ENCODE peak calls at places on chromosomes 5 and 9, in five cellular contexts. Y, T, K, W and I are unnamed samples.

GRCh38 chr5:78483809-78484521 is 123.5 kb downstream of the SCAMP1 start:
- DNase-seq in W (no peak), T (no peak), K (peak; percentile 77), Y (no peak), I (peak; percentile 51)

GRCh38 chr5:19940192-19940591 is 47.8 kb downstream of the CDH18 start:
- DNase-seq in T (no peak), Y (no peak), W (no peak), K (no peak), I (no peak)

GRCh38 chr9:14529047-14529446 is 164.2 kb downstream of the ZDHHC21 start:
- DNase-seq in T (no peak), K (no peak), W (no peak), Y (no peak), I (peak; percentile 18)

GRCh38 chr9:129202613-129203555 is 24.8 kb upstream of the IER5L start:
- DNase-seq in T (no peak), Y (peak; percentile 77), W (peak; percentile 47), K (peak; percentile 63), I (peak; percentile 78)

GRCh38 chr9:136189394-136190236 is 15.3 kb downstream of the LHX3 start:
- DNase-seq in K (no peak), Y (no peak), T (no peak), W (no peak), I (no peak)

GRCh38 chr9:128863647-128864046 is 18.1 kb downstream of the KYAT1 start:
- DNase-seq in W (peak; percentile 84), K (peak; percentile 36), T (peak; percentile 87), Y (peak; percentile 65), I (peak; percentile 62)

GRCh38 chr5:59793000-59793399 is 100.5 kb downstream of the PDE4D start:
- DNase-seq in W (peak; percentile 82), Y (no peak), T (no peak), K (peak; percentile 71), I (peak; percentile 82)

GRCh38 chr9:76512826-76513225 is 53.8 kb downstream of the GCNT1 start:
- DNase-seq in T (no peak), Y (no peak), K (peak; percentile 71), W (no peak), I (peak; percentile 71)

GRCh38 chr5:150141544-150142188 is 14.0 kb downstream of the PDGFRB start:
- DNase-seq in K (peak; percentile 93), W (peak; percentile 91), Y (peak; percentile 67), T (no peak), I (peak; percentile 87)

GRCh38 chr5:1505506-1506241 is 18.1 kb downstream of the LPCAT1 start:
- DNase-seq in T (no peak), W (no peak), K (no peak), Y (no peak), I (no peak)

GRCh38 chr5:91160751-91161285 is 222.3 kb downstream of the ARRDC3 start:
- DNase-seq in Y (no peak), K (peak; percentile 67), T (no peak), W (peak; percentile 27), I (peak; percentile 35)

GRCh38 chr9:98890256-98890655 is 53.5 kb upstream of the COL15A1 start:
- DNase-seq in Y (no peak), K (no peak), W (no peak), T (no peak), I (no peak)

GRCh38 chr5:1959911-1960581 is 77.3 kb upstream of the IRX4 start:
- DNase-seq in Y (no peak), T (no peak), W (no peak), K (no peak), I (no peak)

GRCh38 chr9:77456829-77457437 is 191.2 kb downstream of the GNA14 start:
- DNase-seq in Y (peak; percentile 84), W (peak; percentile 88), T (peak; percentile 79), K (peak; percentile 91), I (peak; percentile 90)

GRCh38 chr5:65103674-65104035 is 334.9 kb downstream of the CWC27 start:
- DNase-seq in K (no peak), T (no peak), Y (no peak), W (no peak), I (no peak)

GRCh38 chr5:50667079-50667652 is 729 bp downstream of the PARP8 start:
- DNase-seq in K (peak; percentile 41), T (no peak), Y (peak; percentile 65), W (peak; percentile 48), I (peak; percentile 81)

GRCh38 chr9:135508211-135508820 is 7.8 kb downstream of the MRPS2 start:
- DNase-seq in K (no peak), Y (no peak), T (no peak), W (no peak), I (no peak)

GRCh38 chr9:115998661-115999060 is 154.9 kb upstream of the PAPPA start:
- DNase-seq in Y (no peak), T (no peak), K (peak; percentile 37), W (no peak), I (no peak)

GRCh38 chr5:39194466-39195136 is 24.8 kb downstream of the FYB1 start:
- DNase-seq in K (peak; percentile 84), W (peak; percentile 93), Y (no peak), T (no peak), I (peak; percentile 72)

GRCh38 chr5:153744751-153745150 is 254.3 kb downstream of the GRIA1 start:
- DNase-seq in W (no peak), K (no peak), Y (no peak), T (no peak), I (no peak)

GRCh38 chr5:175027390-175027789 is 303.0 kb downstream of the MSX2 start:
- DNase-seq in T (no peak), Y (no peak), W (no peak), K (no peak), I (no peak)

GRCh38 chr9:133188006-133188842 is 20.8 kb downstream of the OBP2B start:
- DNase-seq in T (no peak), W (no peak), K (no peak), Y (peak; percentile 29), I (no peak)

DNA sequence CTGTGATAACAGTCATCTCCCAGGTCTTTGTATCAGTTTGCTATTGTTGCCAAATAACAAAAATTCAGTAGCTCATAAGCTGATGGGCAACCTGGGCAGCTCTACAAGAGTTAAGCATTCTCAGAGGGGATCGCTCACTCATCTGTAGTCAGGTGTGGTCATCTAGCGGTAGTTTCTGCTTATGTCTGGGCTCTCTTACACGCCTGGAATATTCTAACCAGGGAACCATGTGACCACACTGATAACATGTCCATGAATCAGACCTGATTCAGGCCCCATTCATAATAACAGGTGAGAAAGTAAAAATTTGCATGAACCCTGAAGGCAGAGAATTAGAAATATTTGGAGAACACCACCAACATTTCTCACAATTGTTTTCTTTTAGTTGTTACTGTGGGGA is 576.1 kb downstream of the SLCO4C1 start:
- DNase-seq in T (no peak), K (no peak), Y (no peak), W (no peak), I (no peak)
- H3K14ac ChIP-seq in T (no peak overlapping the region), K (no peak overlapping the region), Y (no peak overlapping the region), W (no peak overlapping the region), I (no peak overlapping the region)

GRCh38 chr9:35152926-35153325 is 8.9 kb upstream of the UNC13B start:
- DNase-seq in K (no peak), W (peak; percentile 70), Y (no peak), T (no peak), I (no peak)
- H3K4me3 ChIP-seq in K (no peak overlapping the region), W (no peak overlapping the region), Y (no peak overlapping the region), T (no peak overlapping the region), I (no peak overlapping the region)

GRCh38 chr5:128537999-128538248 is at the start of gene FBN2:
- DNase-seq in Y (no peak), K (no peak), W (no peak), T (no peak), I (no peak)
- H3K14ac ChIP-seq in Y (peak within 1 kb of the TSS; percentile 77), K (peak within 1 kb of the TSS; percentile 63), W (peak within 1 kb of the TSS; percentile 72), T (no peak within 1 kb of the TSS), I (peak within 1 kb of the TSS; percentile 97)

GRCh38 chr9:88476491-88477271 is 58.3 kb upstream of the NXNL2 start:
- DNase-seq in K (peak; percentile 28), W (no peak), T (no peak), Y (no peak), I (peak; percentile 47)

GRCh38 chr9:88478236-88478635 is 56.7 kb upstream of the NXNL2 start:
- DNase-seq in T (no peak), K (peak; percentile 22), Y (no peak), W (no peak), I (no peak)

GRCh38 chr9:88481933-88482332 is 53.0 kb upstream of the NXNL2 start:
- DNase-seq in W (no peak), Y (no peak), K (no peak), T (no peak), I (no peak)

DNA sequence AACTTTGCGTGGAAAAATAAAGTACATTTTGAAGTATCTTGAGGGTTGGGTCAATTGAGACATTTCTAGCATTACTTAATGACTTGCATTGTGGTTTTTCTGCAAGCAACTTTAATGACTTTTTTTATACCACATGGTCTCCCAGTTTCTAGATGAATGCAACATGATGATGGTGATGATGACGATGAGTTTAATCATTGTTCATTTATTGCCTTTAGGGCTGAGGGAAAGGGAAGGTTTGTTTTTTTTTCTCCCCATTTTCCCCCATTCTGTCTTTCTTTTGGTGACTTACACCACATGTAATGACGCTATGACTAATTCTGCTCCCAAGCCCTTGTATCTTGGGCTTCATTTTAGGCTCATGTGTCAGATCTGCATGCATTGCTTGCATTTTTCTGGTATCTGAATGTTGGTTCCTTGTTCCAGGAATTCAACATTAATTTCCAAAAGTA is 57.7 kb upstream of the NXNL2 start:
- DNase-seq in K (peak; percentile 99), Y (no peak), T (no peak), W (peak; percentile 55), I (peak; percentile 83)
- H3K4me3 ChIP-seq in K (no peak overlapping the region), Y (no peak overlapping the region), T (no peak overlapping the region), W (no peak overlapping the region), I (no peak overlapping the region)

GRCh38 chr5:94240616-94241287 is 377.7 kb downstream of the KIAA0825 start:
- DNase-seq in Y (no peak), T (no peak), W (no peak), K (peak; percentile 38), I (no peak)

GRCh38 chr5:94240064-94240463 is 378.3 kb downstream of the KIAA0825 start:
- DNase-seq in W (no peak), K (no peak), T (no peak), Y (no peak), I (no peak)

GRCh38 chr5:94245608-94246007 is 372.8 kb downstream of the KIAA0825 start:
- DNase-seq in Y (no peak), K (peak; percentile 19), W (no peak), T (no peak), I (peak; percentile 4)

GRCh38 chr5:94241288-94241651 is 377.1 kb downstream of the KIAA0825 start:
- DNase-seq in W (no peak), T (no peak), K (peak; percentile 38), Y (no peak), I (no peak)

GRCh38 chr5:94243612-94244011 is 374.8 kb downstream of the KIAA0825 start:
- DNase-seq in W (no peak), Y (no peak), T (no peak), K (peak; percentile 54), I (peak; percentile 7)
- H3K14ac ChIP-seq in W (no peak overlapping the region), Y (no peak overlapping the region), T (no peak overlapping the region), K (no peak overlapping the region), I (no peak overlapping the region)

GRCh38 chr9:104073770-104074133 is 20.4 kb upstream of the SMC2 start:
- DNase-seq in K (no peak), W (no peak), Y (no peak), T (no peak), I (no peak)
- H3K4me3 ChIP-seq in K (no peak overlapping the region), W (no peak overlapping the region), Y (no peak overlapping the region), T (no peak overlapping the region), I (no peak overlapping the region)

GRCh38 chr5:7793861-7794260 is 57.1 kb downstream of the CFAP90 start:
- DNase-seq in K (no peak), Y (no peak), T (no peak), W (peak; percentile 28), I (no peak)
- H3K14ac ChIP-seq in K (no peak overlapping the region), Y (no peak overlapping the region), T (no peak overlapping the region), W (no peak overlapping the region), I (no peak overlapping the region)